ENCODE peak calls at places on chromosomes 2 and 18, in four cellular contexts. One of them, this sample, is unnamed. For H3K4me1, the result is how much of the 10 kb centered on the place peaks cover.

GRCh38 chr2:216243026-216243425 is 129.3 kb downstream of the MARCHF4 start:
- DNase-seq in small intestine: no peak
- DNase-seq in aorta: no peak
- DNase-seq in right cardiac atrium: no peak
- DNase-seq in this sample: no peak

GRCh38 chr2:238573065-238573778 is 146.5 kb downstream of the ASB1 start:
- DNase-seq in right cardiac atrium: no peak
- DNase-seq in aorta: no peak
- DNase-seq in small intestine: peak
- DNase-seq in this sample: no peak

GRCh38 chr2:27720004-27720551 is 51.4 kb upstream of the MRPL33 start:
- DNase-seq in aorta: peak
- DNase-seq in small intestine: no peak
- DNase-seq in right cardiac atrium: no peak
- DNase-seq in this sample: no peak

GRCh38 chr18:44637210-44638051 is 43.3 kb upstream of the SETBP1 start:
- DNase-seq in small intestine: no peak
- DNase-seq in aorta: no peak
- DNase-seq in right cardiac atrium: no peak
- DNase-seq in this sample: no peak

GRCh38 chr2:203814661-203815540 is 52.7 kb upstream of the CTLA4 start:
- DNase-seq in small intestine: peak
- DNase-seq in right cardiac atrium: peak
- DNase-seq in aorta: peak
- DNase-seq in this sample: peak

GRCh38 chr2:44135307-44135706 is 33.4 kb upstream of the PPM1B start:
- DNase-seq in right cardiac atrium: no peak
- DNase-seq in small intestine: no peak
- DNase-seq in aorta: no peak
- DNase-seq in this sample: no peak

GRCh38 chr2:201149064-201149820 is 33.3 kb downstream of the CFLAR start:
- DNase-seq in aorta: no peak
- DNase-seq in small intestine: peak
- DNase-seq in right cardiac atrium: no peak
- DNase-seq in this sample: peak

GRCh38 chr18:48868468-48869466 is 82.0 kb downstream of the SMAD7 start:
- DNase-seq in small intestine: peak
- DNase-seq in right cardiac atrium: no peak
- DNase-seq in aorta: no peak
- DNase-seq in this sample: no peak

GRCh38 chr2:85704800-85705679 is 10.9 kb downstream of the GNLY start:
- DNase-seq in small intestine: no peak
- DNase-seq in aorta: no peak
- DNase-seq in right cardiac atrium: no peak
- DNase-seq in this sample: no peak

GRCh38 chr18:59878644-59879043 is 21.2 kb upstream of the PMAIP1 start:
- DNase-seq in right cardiac atrium: no peak
- DNase-seq in aorta: no peak
- DNase-seq in small intestine: no peak
- DNase-seq in this sample: no peak

GRCh38 chr2:181678033-181678586 is 2.2 kb downstream of the NEUROD1 start:
- DNase-seq in right cardiac atrium: peak
- DNase-seq in small intestine: peak
- DNase-seq in aorta: peak
- DNase-seq in this sample: peak

GRCh38 chr2:95343429-95344207 is 46.5 kb downstream of the KCNIP3 start:
- DNase-seq in aorta: no peak
- DNase-seq in small intestine: no peak
- DNase-seq in right cardiac atrium: no peak
- DNase-seq in this sample: no peak

GRCh38 chr2:51717318-51717717 is 685.4 kb upstream of the NRXN1 start:
- DNase-seq in aorta: no peak
- DNase-seq in small intestine: no peak
- DNase-seq in right cardiac atrium: no peak
- DNase-seq in this sample: no peak

GRCh38 chr2:204170419-204170818 is 233.9 kb downstream of the ICOS start:
- DNase-seq in small intestine: no peak
- DNase-seq in aorta: no peak
- DNase-seq in right cardiac atrium: no peak
- DNase-seq in this sample: no peak

GRCh38 chr18:49052891-49053644 is 102.3 kb upstream of the SMAD7 start:
- DNase-seq in aorta: no peak
- DNase-seq in small intestine: peak
- DNase-seq in right cardiac atrium: no peak
- DNase-seq in this sample: no peak

GRCh38 chr18:79965119-79965902 is 868 bp downstream of the HSBP1L1 start:
- DNase-seq in aorta: peak
- DNase-seq in small intestine: peak
- DNase-seq in right cardiac atrium: peak
- DNase-seq in this sample: peak

DNA sequence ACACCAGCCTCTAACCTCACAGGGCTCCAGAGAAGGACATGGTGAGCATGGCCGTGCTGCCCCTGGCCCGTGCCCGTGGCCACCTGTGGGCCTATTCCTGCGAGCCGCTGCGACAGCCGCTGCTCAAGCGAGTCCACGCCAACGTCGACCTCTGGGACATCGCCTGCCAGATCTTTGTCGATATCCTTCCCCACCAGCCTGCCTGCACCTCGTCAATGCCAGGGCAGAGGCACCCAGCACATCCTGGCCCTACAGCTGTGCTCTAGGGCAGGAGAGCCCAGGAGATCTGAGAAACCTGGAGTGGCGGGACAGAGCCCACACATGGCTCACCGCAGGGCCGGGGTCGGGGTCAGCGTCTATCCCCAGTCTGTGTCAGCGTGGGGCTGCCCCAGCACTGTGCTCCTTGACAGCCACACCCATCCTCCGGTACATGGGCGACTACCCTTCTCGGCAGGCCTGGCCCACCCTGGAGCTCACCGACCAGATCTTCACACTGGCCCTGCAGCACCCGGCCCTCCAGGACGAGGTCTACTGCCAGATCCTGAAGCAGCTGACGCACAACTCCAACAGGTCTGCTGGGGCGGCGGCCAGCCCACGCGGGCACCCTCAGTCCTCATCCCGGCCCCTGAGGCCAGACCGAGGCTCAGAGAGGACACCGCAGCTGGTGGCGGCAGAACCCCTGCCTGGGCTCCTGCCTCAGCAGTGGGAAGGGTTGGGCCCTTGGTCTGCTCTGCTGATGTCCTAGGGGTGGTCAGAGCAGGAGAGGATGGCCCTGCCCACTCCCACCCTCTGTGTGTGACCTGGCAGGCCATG is 14.6 kb upstream of the GPR17 start:
- DNase-seq in aorta: no peak
- DNase-seq in right cardiac atrium: peak
- DNase-seq in small intestine: no peak
- DNase-seq in this sample: no peak
- H3K4me1 ChIP-seq in aorta: under half
- H3K4me1 ChIP-seq in right cardiac atrium: under half
- H3K4me1 ChIP-seq in small intestine: under half
- H3K4me1 ChIP-seq in this sample: under half

GRCh38 chr18:2983296-2983695 is 29.6 kb downstream of the LPIN2 start:
- DNase-seq in aorta: no peak
- DNase-seq in right cardiac atrium: no peak
- DNase-seq in small intestine: no peak
- DNase-seq in this sample: no peak

GRCh38 chr18:2980607-2980923 is 32.4 kb downstream of the LPIN2 start:
- DNase-seq in right cardiac atrium: no peak
- DNase-seq in aorta: no peak
- DNase-seq in small intestine: no peak
- DNase-seq in this sample: no peak

GRCh38 chr18:2981212-2981728 is 31.7 kb downstream of the LPIN2 start:
- DNase-seq in right cardiac atrium: no peak
- DNase-seq in aorta: no peak
- DNase-seq in small intestine: peak
- DNase-seq in this sample: no peak

GRCh38 chr18:2984703-2985261 is 28.2 kb downstream of the LPIN2 start:
- DNase-seq in small intestine: peak
- DNase-seq in aorta: no peak
- DNase-seq in right cardiac atrium: no peak
- DNase-seq in this sample: peak

GRCh38 chr18:2982452-2983172 is 30.3 kb downstream of the LPIN2 start:
- DNase-seq in small intestine: peak
- DNase-seq in aorta: no peak
- DNase-seq in right cardiac atrium: no peak
- DNase-seq in this sample: peak
- H3K4me1 ChIP-seq in small intestine: under half
- H3K4me1 ChIP-seq in aorta: under half
- H3K4me1 ChIP-seq in right cardiac atrium: under half
- H3K4me1 ChIP-seq in this sample: under half

GRCh38 chr2:60544059-60544458 is 9.4 kb downstream of the BCL11A start:
- DNase-seq in aorta: no peak
- DNase-seq in right cardiac atrium: no peak
- DNase-seq in small intestine: no peak
- DNase-seq in this sample: no peak
- H3K4me1 ChIP-seq in aorta: under half
- H3K4me1 ChIP-seq in right cardiac atrium: under half
- H3K4me1 ChIP-seq in small intestine: under half
- H3K4me1 ChIP-seq in this sample: under half

DNA sequence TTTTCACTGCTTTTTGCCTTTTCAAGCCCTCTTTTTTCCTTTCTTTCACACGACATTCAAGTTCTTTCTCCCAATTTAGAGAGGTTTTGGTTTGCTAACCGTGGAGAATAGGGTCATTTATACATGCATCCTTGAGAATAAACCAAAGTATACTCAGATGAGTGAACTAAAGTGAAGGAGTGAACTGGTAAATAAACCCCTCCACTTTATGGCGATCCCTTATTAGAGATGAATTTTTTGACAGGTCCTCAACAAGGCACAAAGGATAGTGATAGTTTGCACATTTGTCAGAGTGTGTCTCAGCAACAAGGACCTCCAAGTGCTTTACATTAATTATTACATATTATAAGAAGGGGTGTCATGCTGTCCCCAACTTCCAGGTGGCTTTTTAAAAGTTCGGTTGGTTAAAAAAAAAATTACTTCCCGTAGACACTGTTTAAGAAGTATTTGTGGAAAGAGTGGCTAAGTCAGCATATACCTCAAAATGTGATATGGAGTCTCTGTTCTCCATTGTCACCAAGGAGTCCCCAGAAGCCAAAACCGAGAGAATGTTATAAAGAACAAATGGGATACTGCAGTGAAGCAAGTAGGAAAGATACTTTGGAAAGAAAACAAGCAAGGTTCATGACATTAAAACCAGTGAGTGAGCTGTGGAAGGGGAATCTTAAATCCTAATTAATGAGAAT is 1.7 kb upstream of the SLC40A1 start:
- DNase-seq in right cardiac atrium: no peak
- DNase-seq in aorta: no peak
- DNase-seq in small intestine: no peak
- DNase-seq in this sample: no peak
- H3K4me1 ChIP-seq in right cardiac atrium: under half
- H3K4me1 ChIP-seq in aorta: under half
- H3K4me1 ChIP-seq in small intestine: under half
- H3K4me1 ChIP-seq in this sample: under half

GRCh38 chr2:157261199-157261782 is 3.8 kb downstream of the GALNT5 start:
- DNase-seq in small intestine: peak
- DNase-seq in aorta: no peak
- DNase-seq in right cardiac atrium: peak
- DNase-seq in this sample: peak
- H3K4me1 ChIP-seq in small intestine: under half
- H3K4me1 ChIP-seq in aorta: under half
- H3K4me1 ChIP-seq in right cardiac atrium: under half
- H3K4me1 ChIP-seq in this sample: under half

DNA sequence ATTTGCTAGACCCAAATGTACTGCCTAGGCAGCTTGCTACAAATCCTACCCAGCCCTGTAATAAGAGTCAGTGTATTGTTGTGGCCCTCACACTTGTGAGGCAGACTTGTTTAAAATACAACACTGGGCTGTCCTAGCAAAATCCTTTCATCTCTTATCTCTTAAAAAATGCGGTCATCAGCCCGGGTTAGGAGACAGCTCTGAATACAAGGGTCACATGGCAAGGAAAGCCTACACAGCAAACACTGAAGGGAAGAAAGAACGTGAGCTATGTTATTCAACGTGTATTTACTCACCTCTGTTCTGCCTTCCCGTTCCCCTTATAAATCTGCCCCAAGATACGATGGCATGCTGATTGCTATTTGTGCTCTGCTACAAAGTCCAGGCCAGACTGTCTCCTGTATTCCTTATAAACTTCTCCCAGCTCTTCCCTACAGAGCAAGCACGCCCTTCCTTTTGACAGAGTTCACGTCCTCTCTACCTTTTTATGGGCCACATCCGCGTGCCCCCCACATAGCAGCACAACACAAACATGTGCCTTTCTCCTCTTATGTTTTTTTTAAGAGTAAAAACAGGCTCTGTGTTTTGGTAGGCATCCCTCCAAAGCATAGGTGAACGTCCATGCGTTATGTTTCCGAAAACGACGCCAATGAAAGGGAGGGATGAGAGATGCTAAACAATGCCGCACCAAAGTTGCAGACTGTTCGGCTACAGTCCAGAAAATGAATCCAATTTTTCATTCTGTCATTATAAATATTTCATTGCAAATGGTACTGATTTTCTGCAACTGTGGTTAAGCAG is 274.8 kb downstream of the ZNF521 start:
- DNase-seq in aorta: no peak
- DNase-seq in small intestine: peak
- DNase-seq in right cardiac atrium: no peak
- DNase-seq in this sample: no peak
- H3K4me1 ChIP-seq in aorta: under half
- H3K4me1 ChIP-seq in small intestine: under half
- H3K4me1 ChIP-seq in right cardiac atrium: under half
- H3K4me1 ChIP-seq in this sample: under half

GRCh38 chr2:23545391-23545790 is 160.4 kb downstream of the KLHL29 start:
- DNase-seq in right cardiac atrium: peak
- DNase-seq in aorta: no peak
- DNase-seq in small intestine: no peak
- DNase-seq in this sample: no peak

GRCh38 chr2:23546913-23547312 is 161.9 kb downstream of the KLHL29 start:
- DNase-seq in aorta: no peak
- DNase-seq in small intestine: no peak
- DNase-seq in right cardiac atrium: peak
- DNase-seq in this sample: no peak

GRCh38 chr2:23542390-23542789 is 157.4 kb downstream of the KLHL29 start:
- DNase-seq in small intestine: no peak
- DNase-seq in aorta: no peak
- DNase-seq in right cardiac atrium: peak
- DNase-seq in this sample: no peak

GRCh38 chr2:23545811-23546210 is 160.8 kb downstream of the KLHL29 start:
- DNase-seq in right cardiac atrium: peak
- DNase-seq in aorta: no peak
- DNase-seq in small intestine: no peak
- DNase-seq in this sample: no peak

DNA sequence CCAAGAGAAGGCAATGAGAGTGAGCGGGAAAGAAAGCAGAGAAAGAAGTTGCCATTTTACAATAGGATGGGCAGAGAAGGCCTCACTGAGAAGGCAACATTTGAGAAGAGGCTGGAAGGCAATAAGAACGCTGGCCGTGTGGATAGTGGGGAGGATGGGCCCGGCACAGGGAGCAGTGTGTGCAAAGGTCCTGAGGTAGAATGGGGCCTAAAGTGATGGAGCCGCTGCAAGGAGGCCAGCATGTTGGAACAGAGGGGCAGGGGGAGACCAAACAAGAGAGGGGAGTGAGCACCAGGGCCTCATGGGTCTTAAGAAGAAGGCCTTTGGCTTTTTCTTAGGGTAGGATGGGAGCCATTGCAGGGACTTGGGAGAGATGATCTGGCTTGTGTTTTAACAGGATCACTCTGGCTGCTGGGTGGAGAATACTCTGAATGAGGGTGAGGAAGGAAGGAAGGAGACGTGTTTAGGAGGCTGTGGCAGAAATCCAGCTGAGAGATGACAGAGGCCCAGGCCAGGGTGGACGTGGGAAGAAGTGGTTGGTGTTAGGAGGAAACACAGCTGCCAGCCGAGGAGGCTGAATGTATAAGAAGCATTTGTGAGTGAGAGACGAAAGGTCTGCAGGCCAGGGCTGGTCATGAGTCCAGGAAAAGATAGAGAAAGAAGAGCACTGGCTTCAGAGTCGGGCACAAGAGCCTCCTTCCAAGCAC is 159.8 kb downstream of the KLHL29 start:
- DNase-seq in right cardiac atrium: peak
- DNase-seq in aorta: no peak
- DNase-seq in small intestine: no peak
- DNase-seq in this sample: no peak
- H3K4me1 ChIP-seq in right cardiac atrium: under half
- H3K4me1 ChIP-seq in aorta: under half
- H3K4me1 ChIP-seq in small intestine: under half
- H3K4me1 ChIP-seq in this sample: under half

This sample was measured in colonic mucosa.